ENCODE peak calls at places on chromosomes 7 and 10, in nine cellular contexts. One of them, this sample, is unnamed.

GRCh38 chr7:13198741-13199140 is 511.3 kb downstream of the ARL4A start:
- DNase-seq in stomach: no peak
- DNase-seq in ovary: no peak
- DNase-seq in H1: no peak
- DNase-seq in sigmoid colon: no peak
- DNase-seq in tibial nerve: no peak
- DNase-seq in transverse colon: no peak
- DNase-seq in suprapubic skin: no peak
- DNase-seq in upper lobe of left lung: no peak
- DNase-seq in this sample: no peak

GRCh38 chr7:155947051-155947450 is 134.8 kb upstream of the SHH start:
- DNase-seq in stomach: peak; percentile 25
- DNase-seq in ovary: no peak
- DNase-seq in H1: no peak
- DNase-seq in sigmoid colon: no peak
- DNase-seq in tibial nerve: no peak
- DNase-seq in transverse colon: no peak
- DNase-seq in suprapubic skin: no peak
- DNase-seq in upper lobe of left lung: no peak
- DNase-seq in this sample: no peak

GRCh38 chr10:119456435-119456810 is 86.1 kb downstream of the RGS10 start:
- DNase-seq in stomach: no peak
- DNase-seq in ovary: no peak
- DNase-seq in H1: no peak
- DNase-seq in sigmoid colon: no peak
- DNase-seq in tibial nerve: no peak
- DNase-seq in transverse colon: no peak
- DNase-seq in suprapubic skin: no peak
- DNase-seq in upper lobe of left lung: no peak
- DNase-seq in this sample: no peak

GRCh38 chr10:29140151-29140550 is 148.7 kb upstream of the LYZL1 start:
- DNase-seq in stomach: no peak
- DNase-seq in ovary: no peak
- DNase-seq in H1: no peak
- DNase-seq in sigmoid colon: no peak
- DNase-seq in tibial nerve: no peak
- DNase-seq in transverse colon: no peak
- DNase-seq in suprapubic skin: no peak
- DNase-seq in upper lobe of left lung: no peak
- DNase-seq in this sample: no peak

GRCh38 chr10:104686829-104687228 is 45.7 kb downstream of the SORCS3 start:
- DNase-seq in stomach: no peak
- DNase-seq in ovary: no peak
- DNase-seq in H1: no peak
- DNase-seq in sigmoid colon: no peak
- DNase-seq in tibial nerve: no peak
- DNase-seq in transverse colon: no peak
- DNase-seq in suprapubic skin: no peak
- DNase-seq in upper lobe of left lung: no peak
- DNase-seq in this sample: peak; percentile 42

GRCh38 chr7:28686418-28686800 is 271.7 kb downstream of the TRIL start:
- DNase-seq in stomach: no peak
- DNase-seq in ovary: peak; percentile 14
- DNase-seq in H1: no peak
- DNase-seq in sigmoid colon: no peak
- DNase-seq in tibial nerve: peak; percentile 36
- DNase-seq in transverse colon: peak; percentile 12
- DNase-seq in suprapubic skin: no peak
- DNase-seq in upper lobe of left lung: no peak
- DNase-seq in this sample: no peak

GRCh38 chr7:114083714-114084113 is 164.9 kb upstream of the PPP1R3A start:
- DNase-seq in stomach: no peak
- DNase-seq in ovary: no peak
- DNase-seq in H1: no peak
- DNase-seq in sigmoid colon: no peak
- DNase-seq in tibial nerve: no peak
- DNase-seq in transverse colon: no peak
- DNase-seq in suprapubic skin: no peak
- DNase-seq in upper lobe of left lung: no peak
- DNase-seq in this sample: no peak

GRCh38 chr7:149763563-149764240 is 9.7 kb downstream of the ZNF467 start:
- DNase-seq in stomach: no peak
- DNase-seq in ovary: no peak
- DNase-seq in H1: no peak
- DNase-seq in sigmoid colon: no peak
- DNase-seq in tibial nerve: no peak
- DNase-seq in transverse colon: no peak
- DNase-seq in suprapubic skin: no peak
- DNase-seq in upper lobe of left lung: no peak
- DNase-seq in this sample: no peak

GRCh38 chr10:13853854-13854253 is 267.1 kb downstream of the PRPF18 start:
- DNase-seq in stomach: no peak
- DNase-seq in ovary: no peak
- DNase-seq in H1: no peak
- DNase-seq in sigmoid colon: no peak
- DNase-seq in tibial nerve: peak; percentile 36
- DNase-seq in transverse colon: no peak
- DNase-seq in suprapubic skin: no peak
- DNase-seq in upper lobe of left lung: no peak
- DNase-seq in this sample: no peak

GRCh38 chr7:155741061-155741460 is 71.2 kb downstream of the SHH start:
- DNase-seq in stomach: no peak
- DNase-seq in ovary: no peak
- DNase-seq in H1: no peak
- DNase-seq in sigmoid colon: no peak
- DNase-seq in tibial nerve: no peak
- DNase-seq in transverse colon: no peak
- DNase-seq in suprapubic skin: no peak
- DNase-seq in upper lobe of left lung: no peak
- DNase-seq in this sample: no peak

GRCh38 chr7:125599387-125599786 is 669.8 kb upstream of the POT1 start:
- DNase-seq in stomach: no peak
- DNase-seq in ovary: no peak
- DNase-seq in H1: no peak
- DNase-seq in sigmoid colon: no peak
- DNase-seq in tibial nerve: no peak
- DNase-seq in transverse colon: no peak
- DNase-seq in suprapubic skin: no peak
- DNase-seq in upper lobe of left lung: no peak
- DNase-seq in this sample: no peak

GRCh38 chr7:1531979-1532455 is 1.5 kb downstream of the MAFK start:
- DNase-seq in stomach: peak; percentile 62
- DNase-seq in ovary: peak; percentile 38
- DNase-seq in H1: no peak
- DNase-seq in sigmoid colon: peak; percentile 74
- DNase-seq in tibial nerve: peak; percentile 23
- DNase-seq in transverse colon: no peak
- DNase-seq in suprapubic skin: no peak
- DNase-seq in upper lobe of left lung: no peak
- DNase-seq in this sample: no peak

GRCh38 chr10:14173706-14174594 is 156.8 kb downstream of the FRMD4A start:
- DNase-seq in stomach: no peak
- DNase-seq in ovary: no peak
- DNase-seq in H1: no peak
- DNase-seq in sigmoid colon: no peak
- DNase-seq in tibial nerve: no peak
- DNase-seq in transverse colon: no peak
- DNase-seq in suprapubic skin: no peak
- DNase-seq in upper lobe of left lung: peak; percentile 47
- DNase-seq in this sample: no peak

GRCh38 chr7:93365341-93365740 is 133.2 kb downstream of the VPS50 start:
- DNase-seq in stomach: no peak
- DNase-seq in ovary: no peak
- DNase-seq in H1: no peak
- DNase-seq in sigmoid colon: no peak
- DNase-seq in tibial nerve: no peak
- DNase-seq in transverse colon: no peak
- DNase-seq in suprapubic skin: no peak
- DNase-seq in upper lobe of left lung: no peak
- DNase-seq in this sample: no peak

GRCh38 chr7:155803418-155804376 is 8.6 kb downstream of the SHH start:
- DNase-seq in stomach: peak; percentile 78
- DNase-seq in ovary: no peak
- DNase-seq in H1: no peak
- DNase-seq in sigmoid colon: no peak
- DNase-seq in tibial nerve: no peak
- DNase-seq in transverse colon: peak; percentile 82
- DNase-seq in suprapubic skin: no peak
- DNase-seq in upper lobe of left lung: peak; percentile 94
- DNase-seq in this sample: no peak

GRCh38 chr7:137508437-137509175 is 165.1 kb upstream of the PTN start:
- DNase-seq in stomach: no peak
- DNase-seq in ovary: no peak
- DNase-seq in H1: no peak
- DNase-seq in sigmoid colon: no peak
- DNase-seq in tibial nerve: no peak
- DNase-seq in transverse colon: no peak
- DNase-seq in suprapubic skin: no peak
- DNase-seq in upper lobe of left lung: no peak
- DNase-seq in this sample: no peak

DNA sequence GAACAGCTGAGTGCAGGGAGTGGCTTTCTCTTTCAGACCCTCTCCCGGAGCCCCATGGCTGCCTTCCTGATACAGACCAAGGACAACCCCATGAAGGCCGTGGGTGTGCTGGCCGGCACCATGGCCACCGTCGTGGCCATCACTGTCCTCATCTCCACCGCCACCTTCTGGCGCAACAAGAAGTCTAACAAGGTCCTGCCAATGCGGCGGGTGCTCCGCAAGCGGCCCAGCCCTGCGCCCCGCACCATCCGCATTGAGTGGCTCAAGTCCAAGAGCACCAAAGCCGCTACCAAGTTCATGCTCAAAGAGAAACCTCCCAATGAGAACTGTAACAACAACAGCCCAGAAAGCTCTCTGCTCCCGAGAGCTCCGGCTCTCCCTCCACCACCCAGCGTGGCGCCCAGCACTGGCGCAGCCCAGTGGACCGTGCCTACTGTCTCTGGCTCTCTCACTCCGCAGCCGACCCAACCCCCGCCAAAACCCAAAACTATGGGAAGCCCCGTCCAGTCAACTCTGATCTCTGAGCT is 11.2 kb downstream of the LRIT2 start:
- DNase-seq in stomach: no peak
- DNase-seq in ovary: no peak
- DNase-seq in H1: no peak
- DNase-seq in sigmoid colon: no peak
- DNase-seq in tibial nerve: no peak
- DNase-seq in transverse colon: no peak
- DNase-seq in suprapubic skin: peak; percentile 63
- DNase-seq in upper lobe of left lung: peak; percentile 77
- DNase-seq in this sample: no peak
- TF ChIP-seq POLR2A in stomach: no peak
- TF ChIP-seq POLR2A in ovary: no peak
- TF ChIP-seq POLR2A in H1: no peak
- TF ChIP-seq POLR2A in sigmoid colon: no peak
- TF ChIP-seq POLR2A in tibial nerve: no peak
- TF ChIP-seq POLR2A in transverse colon: no peak
- TF ChIP-seq POLR2A in suprapubic skin: no peak
- TF ChIP-seq POLR2A in upper lobe of left lung: no peak
- TF ChIP-seq POLR2A in this sample: no peak

DNA sequence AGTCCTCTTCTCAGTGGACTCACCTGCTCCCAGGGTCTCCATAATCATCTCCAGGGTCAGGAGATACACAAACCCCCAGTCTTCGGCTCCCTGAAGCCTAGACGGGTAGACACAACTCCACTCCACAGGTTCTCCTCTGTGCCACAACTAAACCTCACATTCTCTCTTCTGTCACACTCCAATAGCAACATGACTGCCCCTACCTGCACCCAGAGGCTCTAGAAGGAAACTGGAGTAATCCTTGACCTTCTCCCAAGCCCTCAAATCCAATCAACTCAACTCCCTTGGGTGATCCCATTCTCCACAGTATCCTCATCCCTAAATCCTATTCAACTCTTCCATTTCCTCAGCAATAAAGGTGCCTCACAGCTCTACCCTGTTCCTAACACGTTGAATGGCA is 16.2 kb downstream of the HNRNPF start:
- DNase-seq in stomach: no peak
- DNase-seq in ovary: no peak
- DNase-seq in H1: no peak
- DNase-seq in sigmoid colon: peak; percentile 14
- DNase-seq in tibial nerve: no peak
- DNase-seq in transverse colon: no peak
- DNase-seq in suprapubic skin: no peak
- DNase-seq in upper lobe of left lung: no peak
- DNase-seq in this sample: no peak
- H3K27me3 ChIP-seq in stomach: no peaks in the 10 kb centered on the region
- H3K27me3 ChIP-seq in ovary: no peaks in the 10 kb centered on the region
- H3K27me3 ChIP-seq in H1: no peaks in the 10 kb centered on the region
- H3K27me3 ChIP-seq in sigmoid colon: no peaks in the 10 kb centered on the region
- H3K27me3 ChIP-seq in tibial nerve: no peaks in the 10 kb centered on the region
- H3K27me3 ChIP-seq in transverse colon: no peaks in the 10 kb centered on the region
- H3K27me3 ChIP-seq in suprapubic skin: no peaks in the 10 kb centered on the region
- H3K27me3 ChIP-seq in upper lobe of left lung: no peaks in the 10 kb centered on the region
- H3K27me3 ChIP-seq in this sample: no peaks in the 10 kb centered on the region

GRCh38 chr10:123455861-123456260 is 210.3 kb upstream of the GPR26 start:
- DNase-seq in stomach: no peak
- DNase-seq in ovary: no peak
- DNase-seq in H1: no peak
- DNase-seq in sigmoid colon: no peak
- DNase-seq in tibial nerve: no peak
- DNase-seq in transverse colon: no peak
- DNase-seq in suprapubic skin: no peak
- DNase-seq in upper lobe of left lung: no peak
- DNase-seq in this sample: no peak
- TF ChIP-seq EP300 in stomach: no peak
- TF ChIP-seq EP300 in ovary: no peak
- TF ChIP-seq EP300 in H1: no peak
- TF ChIP-seq EP300 in sigmoid colon: no peak
- TF ChIP-seq EP300 in tibial nerve: no peak
- TF ChIP-seq EP300 in transverse colon: no peak
- TF ChIP-seq EP300 in suprapubic skin: no peak
- TF ChIP-seq EP300 in upper lobe of left lung: no peak
- TF ChIP-seq EP300 in this sample: no peak

DNA sequence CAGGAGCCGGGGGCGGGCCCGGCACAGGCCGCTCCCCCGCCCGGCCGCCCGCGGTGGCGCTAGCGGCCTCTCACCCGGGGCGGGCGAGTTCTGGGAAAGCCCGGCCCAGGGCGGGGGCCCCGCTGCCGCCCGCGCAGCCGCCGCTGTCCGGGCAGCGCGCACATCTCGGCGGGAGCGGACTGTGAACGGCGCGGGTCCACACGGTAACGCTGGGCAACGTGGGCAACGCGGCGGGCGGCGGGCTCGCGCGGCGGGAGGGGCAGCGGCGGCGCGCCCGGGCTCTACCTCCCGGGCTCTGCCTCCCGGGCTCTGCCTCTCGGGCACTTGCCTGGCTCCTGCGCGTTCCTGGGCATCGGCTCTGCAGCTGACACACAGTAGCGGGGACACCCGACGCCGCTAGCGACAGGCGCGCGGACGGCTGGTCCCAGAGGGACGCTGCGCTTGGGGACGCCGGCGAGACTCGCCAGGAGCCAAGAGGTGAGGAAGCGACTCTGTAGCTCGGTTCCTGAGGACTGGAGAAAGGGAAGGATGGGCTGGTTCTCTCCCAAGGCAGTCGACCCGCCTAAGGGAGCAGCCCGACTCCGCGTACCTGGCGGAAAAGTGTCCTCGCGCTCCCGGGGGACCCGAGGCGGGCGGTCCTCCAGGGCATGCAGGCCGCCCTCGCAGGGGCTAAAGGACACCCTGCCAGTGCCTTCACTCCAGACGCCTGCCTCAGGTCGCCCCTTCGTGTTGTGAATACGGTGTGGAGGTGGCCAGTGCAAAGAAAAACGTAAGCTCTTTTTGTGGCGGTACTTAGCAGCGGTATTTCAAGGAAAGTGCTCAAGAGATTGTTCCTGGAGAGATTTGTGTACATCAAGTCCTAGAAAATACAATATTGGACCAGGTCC is at the start of gene PLCE1:
- DNase-seq in stomach: peak; percentile 70
- DNase-seq in ovary: peak; percentile 44
- DNase-seq in H1: no peak
- DNase-seq in sigmoid colon: peak; percentile 65
- DNase-seq in tibial nerve: no peak
- DNase-seq in transverse colon: peak; percentile 73
- DNase-seq in suprapubic skin: no peak
- DNase-seq in upper lobe of left lung: peak; percentile 91
- DNase-seq in this sample: no peak
- TF ChIP-seq POLR2A in stomach: no peak
- TF ChIP-seq POLR2A in ovary: peak; percentile 5
- TF ChIP-seq POLR2A in H1: no peak
- TF ChIP-seq POLR2A in sigmoid colon: no peak
- TF ChIP-seq POLR2A in tibial nerve: no peak
- TF ChIP-seq POLR2A in transverse colon: peak; percentile 50
- TF ChIP-seq POLR2A in suprapubic skin: no peak
- TF ChIP-seq POLR2A in upper lobe of left lung: peak; percentile 44
- TF ChIP-seq POLR2A in this sample: no peak